ENCODE peak calls at places on chromosomes 6 and 20, in eight cellular contexts. One of them, this sample, is unnamed.
A peak's percentile ranks its signal among the peaks of the same experiment; 100 is the strongest.

GRCh38 chr20:2330090-2330695 is 34.4 kb downstream of the TGM3 start:
- DNase-seq in heart left ventricle: no peak
- DNase-seq in aorta: no peak
- DNase-seq in IMR-90: no peak
- DNase-seq in ovary: no peak
- DNase-seq in CD8-positive, alpha-beta memory T cell: no peak
- DNase-seq in heart right ventricle: no peak
- DNase-seq in SK-N-SH: no peak
- DNase-seq in this sample: no peak

GRCh38 chr6:136337606-136338005 is 48.0 kb upstream of the BCLAF1 start:
- DNase-seq in heart left ventricle: no peak
- DNase-seq in aorta: no peak
- DNase-seq in IMR-90: no peak
- DNase-seq in ovary: no peak
- DNase-seq in CD8-positive, alpha-beta memory T cell: no peak
- DNase-seq in heart right ventricle: no peak
- DNase-seq in SK-N-SH: no peak
- DNase-seq in this sample: no peak

GRCh38 chr6:84284428-84285033 is 57.1 kb upstream of the CEP162 start:
- DNase-seq in heart left ventricle: no peak
- DNase-seq in aorta: no peak
- DNase-seq in IMR-90: peak; percentile 2
- DNase-seq in ovary: no peak
- DNase-seq in CD8-positive, alpha-beta memory T cell: no peak
- DNase-seq in heart right ventricle: no peak
- DNase-seq in SK-N-SH: peak; percentile 50
- DNase-seq in this sample: no peak

GRCh38 chr20:1894951-1895673 is at the start of gene SIRPA:
- DNase-seq in heart left ventricle: peak; percentile 70
- DNase-seq in aorta: peak; percentile 80
- DNase-seq in IMR-90: peak; percentile 64
- DNase-seq in ovary: peak; percentile 83
- DNase-seq in CD8-positive, alpha-beta memory T cell: no peak
- DNase-seq in heart right ventricle: peak; percentile 69
- DNase-seq in SK-N-SH: peak; percentile 91
- DNase-seq in this sample: peak; percentile 77

GRCh38 chr6:99002826-99003225 is 55.1 kb upstream of the FBXL4 start:
- DNase-seq in heart left ventricle: no peak
- DNase-seq in aorta: no peak
- DNase-seq in IMR-90: no peak
- DNase-seq in ovary: no peak
- DNase-seq in CD8-positive, alpha-beta memory T cell: no peak
- DNase-seq in heart right ventricle: no peak
- DNase-seq in SK-N-SH: peak; percentile 58
- DNase-seq in this sample: no peak

GRCh38 chr6:122692175-122692598 is 82.0 kb downstream of the PKIB start:
- DNase-seq in heart left ventricle: no peak
- DNase-seq in aorta: no peak
- DNase-seq in IMR-90: peak; percentile 75
- DNase-seq in ovary: no peak
- DNase-seq in CD8-positive, alpha-beta memory T cell: no peak
- DNase-seq in heart right ventricle: no peak
- DNase-seq in SK-N-SH: no peak
- DNase-seq in this sample: no peak

GRCh38 chr6:7697820-7698623 is 27.9 kb upstream of the BMP6 start:
- DNase-seq in heart left ventricle: peak; percentile 41
- DNase-seq in aorta: peak; percentile 55
- DNase-seq in IMR-90: peak; percentile 97
- DNase-seq in ovary: no peak
- DNase-seq in CD8-positive, alpha-beta memory T cell: no peak
- DNase-seq in heart right ventricle: peak; percentile 18
- DNase-seq in SK-N-SH: no peak
- DNase-seq in this sample: no peak

GRCh38 chr6:15962449-15962764 is 166.5 kb upstream of the MYLIP start:
- DNase-seq in heart left ventricle: no peak
- DNase-seq in aorta: no peak
- DNase-seq in IMR-90: peak; percentile 63
- DNase-seq in ovary: no peak
- DNase-seq in CD8-positive, alpha-beta memory T cell: no peak
- DNase-seq in heart right ventricle: no peak
- DNase-seq in SK-N-SH: no peak
- DNase-seq in this sample: no peak

GRCh38 chr20:57124800-57125399 is 141.5 kb downstream of the BMP7 start:
- DNase-seq in heart left ventricle: no peak
- DNase-seq in aorta: no peak
- DNase-seq in IMR-90: no peak
- DNase-seq in ovary: no peak
- DNase-seq in CD8-positive, alpha-beta memory T cell: no peak
- DNase-seq in heart right ventricle: no peak
- DNase-seq in SK-N-SH: no peak
- DNase-seq in this sample: no peak

GRCh38 chr6:168735268-168735949 is 294.4 kb downstream of the SMOC2 start:
- DNase-seq in heart left ventricle: no peak
- DNase-seq in aorta: no peak
- DNase-seq in IMR-90: no peak
- DNase-seq in ovary: no peak
- DNase-seq in CD8-positive, alpha-beta memory T cell: no peak
- DNase-seq in heart right ventricle: no peak
- DNase-seq in SK-N-SH: no peak
- DNase-seq in this sample: no peak

GRCh38 chr6:168734523-168734922 is 293.5 kb downstream of the SMOC2 start:
- DNase-seq in heart left ventricle: no peak
- DNase-seq in aorta: no peak
- DNase-seq in IMR-90: no peak
- DNase-seq in ovary: no peak
- DNase-seq in CD8-positive, alpha-beta memory T cell: no peak
- DNase-seq in heart right ventricle: no peak
- DNase-seq in SK-N-SH: no peak
- DNase-seq in this sample: no peak

GRCh38 chr6:168739381-168739780 is 298.4 kb downstream of the SMOC2 start:
- DNase-seq in heart left ventricle: no peak
- DNase-seq in aorta: no peak
- DNase-seq in IMR-90: no peak
- DNase-seq in ovary: no peak
- DNase-seq in CD8-positive, alpha-beta memory T cell: no peak
- DNase-seq in heart right ventricle: no peak
- DNase-seq in SK-N-SH: no peak
- DNase-seq in this sample: no peak

GRCh38 chr6:168736039-168736438 is 295.1 kb downstream of the SMOC2 start:
- DNase-seq in heart left ventricle: no peak
- DNase-seq in aorta: no peak
- DNase-seq in IMR-90: no peak
- DNase-seq in ovary: no peak
- DNase-seq in CD8-positive, alpha-beta memory T cell: no peak
- DNase-seq in heart right ventricle: no peak
- DNase-seq in SK-N-SH: no peak
- DNase-seq in this sample: no peak

GRCh38 chr6:168737481-168737880 is 296.5 kb downstream of the SMOC2 start:
- DNase-seq in heart left ventricle: no peak
- DNase-seq in aorta: no peak
- DNase-seq in IMR-90: no peak
- DNase-seq in ovary: no peak
- DNase-seq in CD8-positive, alpha-beta memory T cell: no peak
- DNase-seq in heart right ventricle: no peak
- DNase-seq in SK-N-SH: no peak
- DNase-seq in this sample: no peak
- H3K27ac ChIP-seq in heart left ventricle: no peak overlapping the region
- H3K27ac ChIP-seq in aorta: no peak overlapping the region
- H3K27ac ChIP-seq in IMR-90: no peak overlapping the region
- H3K27ac ChIP-seq in ovary: no peak overlapping the region
- H3K27ac ChIP-seq in CD8-positive, alpha-beta memory T cell: no peak overlapping the region
- H3K27ac ChIP-seq in heart right ventricle: no peak overlapping the region
- H3K27ac ChIP-seq in SK-N-SH: no peak overlapping the region
- H3K27ac ChIP-seq in this sample: no peak overlapping the region

GRCh38 chr6:126181173-126181741 is 158.7 kb upstream of the CENPW start:
- DNase-seq in heart left ventricle: no peak
- DNase-seq in aorta: no peak
- DNase-seq in IMR-90: no peak
- DNase-seq in ovary: no peak
- DNase-seq in CD8-positive, alpha-beta memory T cell: no peak
- DNase-seq in heart right ventricle: no peak
- DNase-seq in SK-N-SH: no peak
- DNase-seq in this sample: no peak

GRCh38 chr6:126180585-126180984 is 159.3 kb upstream of the CENPW start:
- DNase-seq in heart left ventricle: no peak
- DNase-seq in aorta: no peak
- DNase-seq in IMR-90: peak; percentile 96
- DNase-seq in ovary: no peak
- DNase-seq in CD8-positive, alpha-beta memory T cell: no peak
- DNase-seq in heart right ventricle: no peak
- DNase-seq in SK-N-SH: no peak
- DNase-seq in this sample: no peak

GRCh38 chr6:126182650-126183311 is 157.1 kb upstream of the CENPW start:
- DNase-seq in heart left ventricle: no peak
- DNase-seq in aorta: no peak
- DNase-seq in IMR-90: no peak
- DNase-seq in ovary: no peak
- DNase-seq in CD8-positive, alpha-beta memory T cell: no peak
- DNase-seq in heart right ventricle: no peak
- DNase-seq in SK-N-SH: no peak
- DNase-seq in this sample: no peak

GRCh38 chr6:126176266-126176665 is 163.6 kb upstream of the CENPW start:
- DNase-seq in heart left ventricle: no peak
- DNase-seq in aorta: no peak
- DNase-seq in IMR-90: peak; percentile 14
- DNase-seq in ovary: no peak
- DNase-seq in CD8-positive, alpha-beta memory T cell: no peak
- DNase-seq in heart right ventricle: no peak
- DNase-seq in SK-N-SH: peak; percentile 8
- DNase-seq in this sample: no peak

GRCh38 chr6:126181890-126182289 is 158.0 kb upstream of the CENPW start:
- DNase-seq in heart left ventricle: no peak
- DNase-seq in aorta: no peak
- DNase-seq in IMR-90: no peak
- DNase-seq in ovary: no peak
- DNase-seq in CD8-positive, alpha-beta memory T cell: no peak
- DNase-seq in heart right ventricle: no peak
- DNase-seq in SK-N-SH: no peak
- DNase-seq in this sample: no peak
- H3K4me1 ChIP-seq in heart left ventricle: no peaks in the 10 kb centered on the region
- H3K4me1 ChIP-seq in aorta: peaks cover 11% of the 10 kb centered on the region
- H3K4me1 ChIP-seq in IMR-90: no peaks in the 10 kb centered on the region
- H3K4me1 ChIP-seq in ovary: no peaks in the 10 kb centered on the region
- H3K4me1 ChIP-seq in CD8-positive, alpha-beta memory T cell: no peaks in the 10 kb centered on the region
- H3K4me1 ChIP-seq in heart right ventricle: no peaks in the 10 kb centered on the region
- H3K4me1 ChIP-seq in SK-N-SH: no peaks in the 10 kb centered on the region
- H3K4me1 ChIP-seq in this sample: peaks cover 3% of the 10 kb centered on the region

DNA sequence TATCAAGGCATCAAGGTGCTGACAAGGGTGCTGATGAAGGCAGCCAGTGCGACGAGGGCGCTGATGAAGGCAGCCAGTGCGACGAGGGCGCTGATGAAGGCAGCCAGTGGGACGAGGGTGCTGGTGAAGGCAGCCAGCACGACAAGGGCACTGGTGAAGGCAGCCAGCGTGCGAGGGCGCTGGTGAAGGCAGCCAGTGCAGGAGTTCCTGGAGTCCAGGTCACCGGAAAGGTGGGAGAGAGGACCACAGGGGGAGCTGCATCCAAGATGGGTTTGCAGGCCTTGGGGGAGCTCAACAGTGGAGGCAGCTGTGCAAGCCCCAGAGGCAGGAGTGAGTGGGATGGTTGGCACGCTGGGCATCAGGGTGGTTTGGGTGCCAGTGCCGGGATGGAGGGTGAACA is 176.3 kb downstream of the TBXT start:
- DNase-seq in heart left ventricle: no peak
- DNase-seq in aorta: no peak
- DNase-seq in IMR-90: no peak
- DNase-seq in ovary: no peak
- DNase-seq in CD8-positive, alpha-beta memory T cell: no peak
- DNase-seq in heart right ventricle: no peak
- DNase-seq in SK-N-SH: no peak
- DNase-seq in this sample: no peak
- H3K27ac ChIP-seq in heart left ventricle: no peak overlapping the region
- H3K27ac ChIP-seq in aorta: no peak overlapping the region
- H3K27ac ChIP-seq in IMR-90: no peak overlapping the region
- H3K27ac ChIP-seq in ovary: no peak overlapping the region
- H3K27ac ChIP-seq in CD8-positive, alpha-beta memory T cell: no peak overlapping the region
- H3K27ac ChIP-seq in heart right ventricle: no peak overlapping the region
- H3K27ac ChIP-seq in SK-N-SH: no peak overlapping the region
- H3K27ac ChIP-seq in this sample: no peak overlapping the region

GRCh38 chr6:27149140-27149539 is 98.4 kb upstream of the PRSS16 start:
- DNase-seq in heart left ventricle: no peak
- DNase-seq in aorta: no peak
- DNase-seq in IMR-90: no peak
- DNase-seq in ovary: no peak
- DNase-seq in CD8-positive, alpha-beta memory T cell: no peak
- DNase-seq in heart right ventricle: no peak
- DNase-seq in SK-N-SH: no peak
- DNase-seq in this sample: no peak
- H3K4me1 ChIP-seq in heart left ventricle: peaks cover 3% of the 10 kb centered on the region
- H3K4me1 ChIP-seq in aorta: no peaks in the 10 kb centered on the region
- H3K4me1 ChIP-seq in IMR-90: peaks cover 2% of the 10 kb centered on the region
- H3K4me1 ChIP-seq in ovary: peaks cover 5% of the 10 kb centered on the region
- H3K4me1 ChIP-seq in CD8-positive, alpha-beta memory T cell: peaks cover 7% of the 10 kb centered on the region
- H3K4me1 ChIP-seq in heart right ventricle: no peaks in the 10 kb centered on the region
- H3K4me1 ChIP-seq in SK-N-SH: peaks cover 2% of the 10 kb centered on the region
- H3K4me1 ChIP-seq in this sample: no peaks in the 10 kb centered on the region

DNA sequence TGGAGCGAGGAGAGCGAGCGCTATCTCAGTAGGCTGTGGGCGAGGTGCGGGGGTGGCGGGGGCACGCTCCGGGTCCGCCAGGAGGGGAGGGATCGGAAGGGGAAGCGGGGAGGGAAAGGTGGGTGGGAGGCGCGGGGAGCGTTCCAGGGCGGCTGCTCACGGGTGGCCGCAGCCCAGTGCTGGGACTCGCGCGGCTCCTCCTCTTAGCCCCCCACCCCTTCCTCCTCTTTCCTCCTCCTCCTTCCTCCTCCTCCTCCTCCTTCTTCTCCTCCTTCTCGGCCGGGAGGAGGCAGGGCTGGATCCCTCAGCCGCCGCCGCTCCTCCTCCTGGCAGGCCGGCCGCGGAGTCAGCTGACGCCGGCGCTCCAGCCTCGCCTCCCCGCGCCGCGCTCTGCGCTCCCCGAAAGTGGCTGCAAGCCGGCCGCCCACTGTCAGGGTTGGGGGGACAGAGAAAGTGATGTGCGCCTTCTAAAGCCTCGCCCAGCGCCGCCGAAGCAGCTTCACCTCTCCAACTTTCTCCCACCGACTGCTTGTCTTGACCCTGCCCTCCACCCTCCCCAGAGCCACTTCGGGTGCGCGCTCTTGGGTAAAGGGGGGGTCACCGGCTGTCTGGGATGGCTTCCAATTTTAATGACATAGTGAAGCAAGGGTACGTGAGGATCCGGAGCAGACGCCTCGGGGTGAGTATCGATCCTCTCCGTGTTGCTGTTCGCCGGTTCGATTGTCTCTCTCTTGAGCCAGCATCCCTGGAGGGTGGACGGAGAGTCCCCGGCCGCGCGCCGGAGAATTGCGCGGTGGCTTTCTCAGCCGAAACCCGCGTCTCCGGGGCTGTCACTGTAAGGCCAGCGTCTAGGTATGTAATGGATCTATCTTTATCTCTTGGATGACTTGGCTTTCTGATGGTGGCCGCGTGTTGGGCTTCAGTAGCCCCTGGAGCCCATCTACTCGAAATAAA is at the start of gene DOK5:
- DNase-seq in heart left ventricle: peak; percentile 53
- DNase-seq in aorta: peak; percentile 73
- DNase-seq in IMR-90: peak; percentile 12
- DNase-seq in ovary: peak; percentile 36
- DNase-seq in CD8-positive, alpha-beta memory T cell: no peak
- DNase-seq in heart right ventricle: peak; percentile 60
- DNase-seq in SK-N-SH: peak; percentile 24
- DNase-seq in this sample: peak; percentile 72
- H3K27ac ChIP-seq in heart left ventricle: peak within 1 kb of the TSS; percentile 46
- H3K27ac ChIP-seq in aorta: peak within 1 kb of the TSS; percentile 55
- H3K27ac ChIP-seq in IMR-90: no peak within 1 kb of the TSS
- H3K27ac ChIP-seq in ovary: no peak within 1 kb of the TSS
- H3K27ac ChIP-seq in CD8-positive, alpha-beta memory T cell: no peak within 1 kb of the TSS
- H3K27ac ChIP-seq in heart right ventricle: peak within 1 kb of the TSS; percentile 78
- H3K27ac ChIP-seq in SK-N-SH: no peak within 1 kb of the TSS
- H3K27ac ChIP-seq in this sample: peak within 1 kb of the TSS; percentile 81

This sample was measured in psoas muscle.